ENCODE peak calls at places on chromosomes 2 and 18, in five cellular contexts. T is right cardiac atrium, H is fibroblast of lung, E is GM12878, F is GM23248. V is an unnamed sample.
A peak's percentile ranks its signal among the peaks of the same experiment; 100 is the strongest.

GRCh38 chr2:240478346-240479110 is 43.1 kb downstream of the GPC1 start:
- DNase-seq in H (no peak), T (peak; percentile 28), E (no peak), F (no peak), V (no peak)

GRCh38 chr2:207162319-207162718 is 3.4 kb downstream of the KLF7 start:
- DNase-seq in E (no peak), F (peak; percentile 81), T (no peak), H (peak; percentile 87), V (no peak)

GRCh38 chr2:69053416-69053965 is 40.5 kb downstream of the ANTXR1 start:
- DNase-seq in F (peak; percentile 36), T (no peak), E (no peak), H (peak; percentile 59), V (no peak)

GRCh38 chr2:171158036-171158789 is 2.5 kb downstream of the TLK1 start:
- DNase-seq in T (no peak), H (no peak), E (no peak), F (no peak), V (no peak)

GRCh38 chr18:41767960-41768359 is 187.1 kb upstream of the PIK3C3 start:
- DNase-seq in H (peak; percentile 46), F (peak; percentile 51), E (no peak), T (no peak), V (no peak)

GRCh38 chr18:3777719-3778118 is 327.7 kb downstream of the TGIF1 start:
- DNase-seq in F (no peak), H (no peak), E (no peak), T (no peak), V (no peak)

GRCh38 chr2:104952976-104953375 is 84.9 kb upstream of the MRPS9 start:
- DNase-seq in F (no peak), T (no peak), H (no peak), E (no peak), V (no peak)

GRCh38 chr2:120546077-120546864 is 189.4 kb upstream of the GLI2 start:
- DNase-seq in T (peak; percentile 83), F (peak; percentile 98), H (peak; percentile 98), E (no peak), V (no peak)

GRCh38 chr2:150630587-150631235 is 143.2 kb upstream of the RND3 start:
- DNase-seq in F (peak; percentile 81), E (no peak), H (peak; percentile 94), T (no peak), V (no peak)

GRCh38 chr2:40224321-40224720 is 227.6 kb downstream of the SLC8A1 start:
- DNase-seq in F (no peak), E (no peak), H (no peak), T (no peak), V (no peak)

GRCh38 chr2:67294218-67294617 is 102.9 kb upstream of the ETAA1 start:
- DNase-seq in H (no peak), T (no peak), F (no peak), E (no peak), V (no peak)

GRCh38 chr2:6852210-6852609 is 13.5 kb downstream of the CMPK2 start:
- DNase-seq in E (no peak), H (no peak), F (no peak), T (no peak), V (no peak)

GRCh38 chr2:26628561-26629345 is 12.4 kb downstream of the CIB4 start:
- DNase-seq in H (no peak), T (no peak), F (no peak), E (no peak), V (no peak)

GRCh38 chr2:97819769-97820168 is 106.4 kb downstream of the ZAP70 start:
- DNase-seq in F (no peak), T (no peak), E (no peak), H (no peak), V (no peak)

GRCh38 chr18:73043231-73044000 is 175.6 kb upstream of the NETO1 start:
- DNase-seq in T (no peak), F (no peak), E (no peak), H (no peak), V (no peak)

GRCh38 chr2:12486205-12487118 is 230.3 kb upstream of the TRIB2 start:
- DNase-seq in T (no peak), F (peak; percentile 15), H (peak; percentile 81), E (no peak), V (no peak)

GRCh38 chr2:95314964-95315611 is 17.9 kb downstream of the KCNIP3 start:
- DNase-seq in H (peak; percentile 36), F (peak; percentile 74), T (peak; percentile 37), E (no peak), V (peak; percentile 5)

GRCh38 chr2:38572167-38572566 is 30.6 kb downstream of the HNRNPLL start:
- DNase-seq in F (peak; percentile 92), T (no peak), H (peak; percentile 86), E (no peak), V (peak; percentile 76)

GRCh38 chr18:59079264-59079972 is 60.3 kb upstream of the SEC11C start:
- DNase-seq in T (no peak), F (no peak), E (no peak), H (no peak), V (no peak)

GRCh38 chr2:64522843-64523428 is 1.2 kb upstream of the AFTPH start:
- DNase-seq in T (no peak), F (peak; percentile 89), H (peak; percentile 76), E (peak; percentile 60), V (peak; percentile 50)

GRCh38 chr2:180660881-180661280 is 319.5 kb upstream of the UBE2E3 start:
- DNase-seq in T (no peak), H (no peak), E (no peak), F (no peak), V (no peak)

GRCh38 chr2:95386031-95386430 is 16.5 kb upstream of the FAHD2A start:
- DNase-seq in F (no peak), H (no peak), E (no peak), T (no peak), V (no peak)

GRCh38 chr2:158214431-158214830 is 112.8 kb downstream of the UPP2 start:
- DNase-seq in E (no peak), H (peak; percentile 48), T (no peak), F (peak; percentile 6), V (peak; percentile 68)

GRCh38 chr2:29923110-29923721 is 1.8 kb upstream of the ALK start:
- DNase-seq in T (peak; percentile 63), F (peak; percentile 79), H (peak; percentile 46), E (no peak), V (peak; percentile 11)

GRCh38 chr18:10352671-10353070 is 101.8 kb upstream of the APCDD1 start:
- DNase-seq in E (no peak), H (no peak), T (no peak), F (no peak), V (no peak)

GRCh38 chr2:85732467-85733120 is 21.2 kb upstream of the ATOH8 start:
- DNase-seq in T (no peak), F (no peak), H (no peak), E (no peak), V (no peak)

GRCh38 chr2:238848941-238849853 is 1.3 kb downstream of the TWIST2 start:
- DNase-seq in F (peak; percentile 57), T (no peak), H (peak; percentile 52), E (no peak), V (no peak)

GRCh38 chr2:160486341-160486740 is 7.3 kb downstream of the RBMS1 start:
- DNase-seq in T (no peak), E (no peak), H (no peak), F (peak; percentile 49), V (no peak)
- H3K27ac ChIP-seq in T (no peak overlapping the region), E (no peak overlapping the region), H (no peak overlapping the region), F (peak overlapping the region; percentile 12), V (no peak overlapping the region)

DNA sequence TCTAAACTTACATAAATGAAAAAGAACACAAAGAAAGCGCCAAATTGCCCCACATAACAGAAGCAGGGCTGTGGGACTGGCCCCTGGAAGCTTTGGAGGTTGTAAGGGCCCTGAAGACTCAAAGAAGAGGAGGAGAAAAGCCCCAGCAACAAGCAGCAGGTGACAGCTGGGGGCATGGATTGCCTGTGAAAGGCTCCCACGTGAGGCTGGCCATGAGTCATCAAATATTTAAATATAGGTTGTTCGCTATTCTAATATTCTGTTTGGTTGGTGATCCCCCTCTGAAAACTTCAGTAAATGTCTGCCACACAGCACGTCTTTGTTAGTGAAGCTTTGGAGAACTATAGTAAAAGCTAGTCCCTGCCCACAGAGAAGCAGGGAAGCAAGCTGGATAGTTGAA is 132.4 kb downstream of the MREG start:
- DNase-seq in E (peak; percentile 38), F (no peak), T (no peak), H (peak; percentile 30), V (no peak)
- H3K27ac ChIP-seq in E (no peak overlapping the region), F (peak overlapping the region; percentile 45), T (no peak overlapping the region), H (no peak overlapping the region), V (no peak overlapping the region)

GRCh38 chr18:74252032-74252380 is 39.8 kb downstream of the CYB5A start:
- DNase-seq in T (no peak), H (peak; percentile 45), F (peak; percentile 68), E (no peak), V (peak; percentile 39)

GRCh38 chr18:74259332-74259731 is 32.4 kb downstream of the CYB5A start:
- DNase-seq in E (no peak), T (no peak), F (no peak), H (no peak), V (no peak)

GRCh38 chr18:74257083-74257482 is 34.7 kb downstream of the CYB5A start:
- DNase-seq in E (no peak), F (no peak), T (no peak), H (no peak), V (no peak)

GRCh38 chr18:74255022-74255658 is 36.6 kb downstream of the CYB5A start:
- DNase-seq in T (peak; percentile 46), E (no peak), F (no peak), H (peak; percentile 62), V (no peak)

DNA sequence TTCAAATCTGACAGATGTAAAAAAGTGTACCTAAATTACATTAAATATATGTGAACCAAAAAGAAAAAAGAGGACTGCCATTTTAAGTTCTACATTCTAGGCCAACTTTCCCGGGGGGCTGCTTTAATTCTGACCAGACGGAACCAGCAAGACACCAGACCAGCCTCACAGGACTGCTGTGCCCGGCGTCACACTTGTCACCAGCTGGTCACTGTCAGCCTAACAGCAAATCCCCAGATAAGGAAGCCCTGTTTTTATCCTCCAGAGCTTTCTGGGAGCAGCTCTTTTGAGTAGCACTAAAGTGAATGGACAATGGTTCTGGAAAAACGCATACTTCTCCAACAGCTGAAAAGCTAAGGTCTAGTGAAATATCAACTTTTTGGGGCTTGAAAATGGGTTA is 35.6 kb downstream of the CYB5A start:
- DNase-seq in F (no peak), H (no peak), T (peak; percentile 62), E (no peak), V (no peak)
- H3K27ac ChIP-seq in F (no peak overlapping the region), H (no peak overlapping the region), T (peak overlapping the region; percentile 37), E (no peak overlapping the region), V (no peak overlapping the region)

DNA sequence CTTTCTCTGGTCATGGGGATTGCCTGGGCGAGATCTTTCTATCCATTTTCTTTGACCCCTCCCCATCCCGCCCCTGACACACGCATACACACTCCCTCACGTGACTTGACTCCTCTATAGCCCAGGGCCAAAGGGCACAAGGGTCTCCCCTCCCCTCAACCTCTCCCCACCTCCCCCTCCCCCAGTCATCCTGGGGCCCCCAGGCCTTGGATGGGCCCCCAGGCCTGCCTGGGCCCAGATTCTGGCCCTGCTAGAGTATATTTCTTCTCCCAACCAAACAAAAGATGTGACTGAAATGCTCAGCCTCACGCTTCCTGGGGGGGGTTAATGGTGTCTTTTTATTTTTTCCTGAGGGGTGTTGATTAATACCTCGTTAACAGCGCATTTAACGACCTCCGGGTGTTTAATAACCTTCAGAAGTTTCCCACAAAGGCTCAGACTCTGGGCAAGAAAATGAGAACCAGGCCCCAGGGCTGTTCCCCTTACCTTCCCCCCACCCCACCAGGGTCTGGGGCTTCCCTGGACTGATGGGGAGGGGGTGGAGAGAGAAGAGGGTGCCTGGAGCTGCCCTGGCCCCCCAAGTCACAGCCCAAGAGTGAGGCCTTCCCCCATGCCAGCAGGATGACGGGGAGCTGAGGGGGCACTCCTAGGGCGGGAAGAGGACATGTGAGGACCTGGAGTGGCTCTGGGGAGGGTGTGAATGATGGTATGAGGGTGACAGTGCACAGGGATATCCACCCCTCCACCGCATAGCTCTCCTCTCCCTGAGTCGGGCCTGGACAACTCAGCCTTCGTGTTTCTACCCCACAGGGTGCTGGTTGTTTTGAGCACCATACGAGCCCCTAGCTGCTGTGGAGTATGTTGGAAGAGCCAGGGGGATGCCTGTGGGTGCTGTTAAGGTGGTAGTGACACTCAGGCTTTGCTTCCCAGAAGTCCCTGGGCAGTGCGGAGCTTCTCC is 3.6 kb downstream of the PKDCC start:
- DNase-seq in E (no peak), H (no peak), F (no peak), T (peak; percentile 64), V (no peak)
- H3K27ac ChIP-seq in E (no peak overlapping the region), H (no peak overlapping the region), F (no peak overlapping the region), T (peak overlapping the region; percentile 80), V (no peak overlapping the region)